ENCODE peak calls at places on chromosomes 3 and 15, in ten cellular contexts. F, T, U, B, W, I, Q, S, R and Z are unnamed samples.

GRCh38 chr15:74826372-74826819 is at the start of gene CPLX3:
- DNase-seq in T (peak), R (no peak), W (no peak), U (peak), S (no peak), Q (no peak), I (peak), B (no peak), F (peak), Z (peak)

GRCh38 chr3:4862973-4863372 is 116.3 kb upstream of the BHLHE40 start:
- DNase-seq in Q (no peak), U (no peak), R (no peak), T (no peak), F (no peak), S (no peak), W (no peak), B (no peak), I (no peak), Z (no peak)

GRCh38 chr3:70854108-70854507 is 541.7 kb upstream of the MDFIC2 start:
- DNase-seq in T (no peak), F (peak), Q (no peak), R (no peak), B (peak), I (peak), W (no peak), S (no peak), U (no peak), Z (no peak)

GRCh38 chr15:84819291-84819768 is 2.2 kb downstream of the ALPK3 start:
- DNase-seq in F (peak), W (no peak), S (peak), B (no peak), I (peak), R (peak), T (no peak), Q (no peak), U (no peak), Z (no peak)

GRCh38 chr3:146747928-146748327 is 142.8 kb upstream of the PLSCR5 start:
- DNase-seq in S (no peak), Q (no peak), U (no peak), F (peak), R (no peak), B (peak), W (peak), I (no peak), T (no peak), Z (no peak)

GRCh38 chr3:52118156-52118875 is 35.9 kb downstream of the POC1A start:
- DNase-seq in S (no peak), T (no peak), F (no peak), Q (no peak), I (no peak), U (no peak), W (no peak), R (no peak), B (no peak), Z (no peak)

GRCh38 chr15:90957105-90957790 is 2.6 kb downstream of the RCCD1 start:
- DNase-seq in F (peak), S (no peak), T (peak), R (no peak), Q (no peak), U (peak), I (peak), B (no peak), W (peak), Z (no peak)

GRCh38 chr15:89912145-89912673 is 543 bp downstream of the ARPIN start:
- DNase-seq in W (peak), I (peak), F (peak), B (no peak), T (peak), S (peak), Q (no peak), U (peak), R (peak), Z (no peak)

GRCh38 chr3:177106184-177106583 is 91.1 kb downstream of the TBL1XR1 start:
- DNase-seq in B (no peak), T (no peak), I (no peak), U (no peak), F (peak), S (no peak), Q (no peak), R (no peak), W (no peak), Z (no peak)

GRCh38 chr3:177104299-177104992 is 92.8 kb downstream of the TBL1XR1 start:
- DNase-seq in R (no peak), I (no peak), W (no peak), S (no peak), Q (no peak), B (no peak), F (no peak), U (no peak), T (no peak), Z (no peak)

GRCh38 chr3:177105623-177106022 is 91.7 kb downstream of the TBL1XR1 start:
- DNase-seq in F (no peak), T (no peak), B (no peak), W (no peak), I (no peak), Q (no peak), R (no peak), S (no peak), U (no peak), Z (no peak)

GRCh38 chr3:177098551-177098950 is 98.7 kb downstream of the TBL1XR1 start:
- DNase-seq in S (no peak), U (no peak), R (no peak), F (no peak), Q (no peak), B (no peak), T (no peak), I (no peak), W (no peak), Z (no peak)

GRCh38 chr3:177102526-177102925 is 94.8 kb downstream of the TBL1XR1 start:
- DNase-seq in S (no peak), W (no peak), B (no peak), U (no peak), Q (no peak), R (no peak), I (no peak), T (no peak), F (peak), Z (no peak)
- TF ChIP-seq CTCF in S (no peak), W (no peak), B (no peak), U (no peak), Q (no peak), R (no peak), I (no peak), T (no peak), F (no peak), Z (no peak)

DNA sequence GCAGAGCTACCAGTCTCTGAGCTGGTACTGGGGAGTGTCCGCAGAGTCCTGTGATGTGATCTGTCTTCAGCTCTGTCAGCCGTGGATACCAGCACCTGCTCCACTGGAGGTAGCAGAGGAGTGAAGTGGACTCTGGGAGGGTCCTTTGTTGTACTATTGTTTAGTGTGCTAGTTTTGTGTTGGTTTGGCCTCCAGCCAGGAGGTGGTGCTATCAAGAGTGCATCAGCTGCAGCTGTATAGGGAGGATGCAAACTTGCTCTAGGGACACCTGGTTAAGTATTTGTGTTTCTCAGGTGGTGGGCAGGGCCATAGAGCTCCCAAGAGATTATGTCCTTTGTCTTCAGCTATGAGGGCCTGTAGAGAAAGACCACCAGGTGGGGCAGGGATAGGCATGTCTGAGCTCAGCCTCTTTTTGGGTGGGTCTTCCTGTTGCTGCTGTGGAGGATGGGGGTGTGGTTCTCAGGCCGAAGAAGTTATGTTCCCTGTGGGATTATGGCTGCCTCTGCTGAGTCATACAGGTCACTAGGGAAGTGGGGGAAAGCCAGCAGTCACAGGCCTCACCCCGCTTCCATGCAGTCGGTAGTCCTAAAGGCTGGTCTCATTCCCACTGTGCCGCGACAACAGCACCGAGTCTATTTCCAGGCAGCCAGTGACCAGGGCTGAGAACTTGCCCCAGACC is 443.2 kb upstream of the TBL1XR1 start:
- DNase-seq in U (peak), W (no peak), Q (no peak), F (no peak), T (no peak), R (no peak), B (peak), I (no peak), S (no peak), Z (no peak)
- TF ChIP-seq CTCF in U (no peak), W (no peak), Q (no peak), F (no peak), T (no peak), R (no peak), B (no peak), I (no peak), S (no peak), Z (no peak)

GRCh38 chr15:66774001-66774814 is 72.2 kb downstream of the SMAD6 start:
- DNase-seq in T (peak), W (peak), S (peak), B (peak), R (peak), I (peak), F (peak), Q (peak), U (peak), Z (peak)
- TF ChIP-seq CTCF in T (peak), W (peak), S (peak), B (peak), R (peak), I (peak), F (peak), Q (peak), U (peak), Z (peak)

GRCh38 chr15:100163961-100164360 is 177.8 kb downstream of the ADAMTS17 start:
- DNase-seq in T (no peak), Q (no peak), S (no peak), B (no peak), R (no peak), W (no peak), U (no peak), I (no peak), F (no peak), Z (no peak)

GRCh38 chr15:100160953-100161352 is 180.8 kb downstream of the ADAMTS17 start:
- DNase-seq in W (no peak), S (no peak), T (no peak), F (no peak), U (no peak), R (no peak), B (no peak), I (no peak), Q (no peak), Z (no peak)

GRCh38 chr15:100158368-100158767 is 183.4 kb downstream of the ADAMTS17 start:
- DNase-seq in W (no peak), S (no peak), T (peak), I (peak), U (no peak), F (peak), B (no peak), R (no peak), Q (no peak), Z (no peak)

GRCh38 chr15:100156201-100156600 is 185.6 kb downstream of the ADAMTS17 start:
- DNase-seq in T (no peak), B (no peak), Q (no peak), S (no peak), F (no peak), I (no peak), R (no peak), U (no peak), W (no peak), Z (no peak)

DNA sequence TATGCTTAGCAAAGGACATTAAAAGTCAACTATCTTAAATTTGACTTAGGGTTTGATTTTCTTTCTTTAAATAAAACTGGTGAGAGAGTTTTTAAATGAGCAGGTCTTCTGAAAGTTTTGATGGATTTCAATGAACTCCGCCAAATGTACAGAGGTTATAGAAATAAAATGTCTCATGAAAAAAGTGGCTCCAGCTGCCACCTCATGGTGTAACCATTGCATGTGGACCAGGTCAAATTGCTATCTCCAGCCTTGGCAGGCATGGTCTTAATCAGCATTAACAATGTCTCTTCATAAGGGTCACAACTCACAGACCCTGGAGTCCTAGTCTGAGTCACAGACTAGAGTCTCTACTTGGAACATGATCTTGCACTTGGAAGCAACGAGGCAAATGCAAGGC is 182.3 kb downstream of the ADAMTS17 start:
- DNase-seq in I (no peak), S (no peak), T (no peak), W (no peak), B (peak), F (no peak), R (no peak), U (no peak), Q (no peak), Z (no peak)
- TF ChIP-seq CTCF in I (no peak), S (no peak), T (no peak), W (no peak), B (peak), F (no peak), R (peak), U (no peak), Q (no peak), Z (no peak)

DNA sequence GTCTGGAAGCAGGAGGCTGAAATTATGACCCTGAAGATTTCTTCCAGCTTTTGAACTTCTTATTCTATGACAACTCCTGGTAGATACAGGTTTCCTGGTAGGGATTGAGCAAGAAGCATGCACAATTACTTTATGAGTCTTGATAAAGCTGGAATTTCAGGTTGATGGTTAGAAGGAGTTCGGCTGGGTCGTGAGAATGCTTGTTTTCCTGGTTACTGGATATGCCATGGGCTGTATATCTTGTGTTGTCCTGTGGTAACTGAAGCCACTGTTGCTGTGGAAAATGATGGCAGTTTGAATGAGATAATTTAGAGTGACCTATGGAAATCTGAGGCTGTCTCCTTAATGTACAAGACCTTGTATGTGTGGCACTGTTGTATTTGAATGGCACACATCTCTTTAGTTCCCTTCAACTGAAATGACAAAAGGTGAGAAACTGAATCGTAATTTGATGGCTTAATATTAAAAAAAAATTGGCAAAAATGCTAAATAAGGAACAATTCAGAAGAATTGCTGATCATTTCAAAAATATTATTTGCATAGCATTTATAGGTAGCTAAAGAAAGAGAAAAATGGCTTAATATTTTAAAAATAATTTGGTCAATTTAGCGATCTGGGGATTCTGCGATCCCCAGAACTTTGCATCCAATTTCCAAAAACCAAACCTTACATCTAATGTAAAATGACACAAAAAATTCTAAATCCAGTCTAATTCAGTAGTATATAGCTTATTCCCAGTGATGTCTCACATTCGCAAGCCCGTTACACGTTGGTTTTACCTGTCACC is 1.1 kb upstream of the UBE2E1 start:
- DNase-seq in U (no peak), S (no peak), F (no peak), R (no peak), W (peak), T (peak), B (no peak), I (no peak), Q (no peak), Z (no peak)
- TF ChIP-seq CTCF in U (no peak), S (no peak), F (no peak), R (no peak), W (no peak), T (no peak), B (no peak), I (no peak), Q (no peak), Z (no peak)